ENCODE peak calls at places on chromosomes 6 and 20, in nine cellular contexts. S is NT2/D1; B is breast epithelium; P is pulmonary artery endothelial cell; K is HuH-7; M is CD8-positive, alpha-beta T cell; G is GM20000; N is foreskin fibroblast; V is Peyer's patch. W is an unnamed sample.
A peak's percentile ranks its signal among the peaks of the same experiment; 100 is the strongest.

GRCh38 chr6:150079604-150080003 is 10.7 kb upstream of the ULBP3 start:
- DNase-seq in N (no peak), P (no peak), B (no peak), V (no peak), M (peak; percentile 36), K (no peak), G (no peak), S (no peak), W (no peak)

GRCh38 chr20:44011251-44011940 is 96.7 kb downstream of the TOX2 start:
- DNase-seq in B (no peak), G (no peak), N (no peak), P (no peak), S (no peak), K (no peak), V (no peak), M (no peak), W (no peak)

GRCh38 chr6:14310955-14311354 is 193.4 kb downstream of the CD83 start:
- DNase-seq in K (no peak), V (no peak), S (no peak), B (no peak), G (no peak), M (no peak), P (no peak), N (no peak), W (no peak)

GRCh38 chr20:58995461-58996225 is 11.4 kb downstream of the CTSZ start:
- DNase-seq in N (no peak), S (no peak), G (no peak), K (peak; percentile 81), M (no peak), B (no peak), V (no peak), P (no peak), W (no peak)

GRCh38 chr6:153436346-153436745 is 305.3 kb upstream of the RGS17 start:
- DNase-seq in M (no peak), S (peak; percentile 13), V (no peak), B (no peak), K (no peak), N (no peak), P (no peak), G (no peak), W (no peak)

GRCh38 chr6:147022041-147022440 is 182.2 kb upstream of the STXBP5 start:
- DNase-seq in V (no peak), M (no peak), G (no peak), P (no peak), S (no peak), N (no peak), K (no peak), B (no peak), W (no peak)

GRCh38 chr6:13660273-13660672 is 45.1 kb downstream of the NOL7 start:
- DNase-seq in B (no peak), M (no peak), S (no peak), G (no peak), K (no peak), N (no peak), V (no peak), P (no peak), W (no peak)

GRCh38 chr6:31086788-31087440 is 25.5 kb downstream of the C6orf15 start:
- DNase-seq in G (no peak), S (no peak), V (no peak), P (peak; percentile 61), N (peak; percentile 46), B (no peak), M (no peak), K (no peak), W (no peak)

GRCh38 chr6:142384455-142385332 is 82.9 kb downstream of the ADGRG6 start:
- DNase-seq in N (no peak), P (no peak), V (no peak), B (no peak), K (no peak), S (no peak), G (no peak), M (no peak), W (no peak)

GRCh38 chr6:491233-491632 is 99.7 kb downstream of the IRF4 start:
- DNase-seq in B (no peak), S (no peak), N (no peak), P (no peak), K (no peak), M (peak; percentile 53), G (no peak), V (no peak), W (no peak)

GRCh38 chr6:33878541-33878940 is 74.7 kb upstream of the MLN start:
- DNase-seq in M (no peak), S (no peak), B (no peak), K (no peak), V (no peak), N (no peak), G (no peak), P (no peak), W (no peak)

GRCh38 chr6:130968486-130968885 is 94.6 kb downstream of the EPB41L2 start:
- DNase-seq in S (no peak), M (no peak), N (no peak), G (no peak), V (no peak), P (no peak), B (no peak), K (no peak), W (no peak)

GRCh38 chr20:50190251-50191064 is at the start of gene CEBPB:
- DNase-seq in S (peak; percentile 84), B (peak; percentile 90), K (peak; percentile 96), M (peak; percentile 80), N (peak; percentile 89), V (peak; percentile 91), P (no peak), G (peak; percentile 96), W (peak; percentile 83)

GRCh38 chr20:9319687-9320384 is 194.6 kb upstream of the LAMP5 start:
- DNase-seq in K (no peak), M (no peak), N (no peak), V (no peak), S (no peak), G (no peak), P (no peak), B (no peak), W (no peak)

GRCh38 chr6:162198072-162198471 is 529.5 kb downstream of the PRKN start:
- DNase-seq in B (no peak), G (no peak), S (peak; percentile 23), N (no peak), K (no peak), V (no peak), M (no peak), P (no peak), W (no peak)

GRCh38 chr6:41626917-41627316 is 11.4 kb upstream of the MDFI start:
- DNase-seq in P (peak; percentile 71), G (no peak), K (no peak), V (no peak), B (no peak), M (no peak), S (no peak), N (no peak), W (no peak)

GRCh38 chr20:50335866-50336265 is 145.2 kb downstream of the CEBPB start:
- DNase-seq in G (no peak), N (no peak), B (no peak), S (no peak), K (no peak), V (no peak), M (no peak), P (no peak), W (no peak)

GRCh38 chr6:30759575-30760239 is 15.4 kb upstream of the IER3 start:
- DNase-seq in G (no peak), K (no peak), M (no peak), N (peak; percentile 93), V (no peak), S (no peak), B (no peak), P (no peak), W (no peak)

GRCh38 chr20:6886065-6886729 is 118.7 kb downstream of the BMP2 start:
- DNase-seq in M (no peak), V (no peak), S (peak; percentile 28), G (no peak), N (no peak), P (no peak), K (no peak), B (no peak), W (no peak)

GRCh38 chr20:16761305-16761829 is 13.2 kb downstream of the OTOR start:
- DNase-seq in M (peak; percentile 41), P (peak; percentile 13), G (peak; percentile 62), V (no peak), N (peak; percentile 50), K (peak; percentile 74), B (peak; percentile 36), S (peak; percentile 47), W (no peak)

GRCh38 chr6:161104966-161105365 is 113.4 kb downstream of the MAP3K4 start:
- DNase-seq in G (no peak), P (no peak), B (no peak), M (no peak), N (no peak), K (no peak), S (no peak), V (no peak), W (no peak)

GRCh38 chr20:10231290-10231689 is 12.7 kb downstream of the SNAP25 start:
- DNase-seq in K (no peak), B (no peak), V (no peak), N (no peak), M (no peak), S (no peak), G (no peak), P (no peak), W (no peak)

GRCh38 chr6:32885698-32886286 is 31.8 kb downstream of the PSMB9 start:
- DNase-seq in B (no peak), M (no peak), P (peak; percentile 46), K (no peak), V (no peak), G (peak; percentile 75), N (peak; percentile 45), S (peak; percentile 18), W (no peak)

GRCh38 chr6:17589402-17590116 is 10.5 kb upstream of the FAM8A1 start:
- DNase-seq in N (peak; percentile 77), M (peak; percentile 58), B (no peak), V (no peak), G (no peak), S (no peak), P (peak; percentile 22), K (no peak), W (no peak)

GRCh38 chr6:116127771-116128493 is 2.0 kb upstream of the COL10A1 start:
- DNase-seq in G (no peak), K (no peak), B (no peak), P (no peak), S (no peak), N (no peak), M (no peak), V (no peak), W (no peak)